ENCODE peak calls at places on chromosomes 5 and 9, in six cellular contexts. U, C, H, B, R and A are unnamed samples.
A peak's percentile ranks its signal among the peaks of the same experiment; 100 is the strongest.

GRCh38 chr5:146340260-146341081 is 1.8 kb downstream of the POU4F3 start:
- DNase-seq in B (peak; percentile 54), C (peak; percentile 55), H (peak; percentile 36), R (no peak), U (no peak), A (no peak)

GRCh38 chr5:38154615-38155204 is 103.6 kb upstream of the EGFLAM start:
- DNase-seq in U (no peak), H (no peak), R (no peak), C (no peak), B (no peak), A (no peak)

GRCh38 chr5:160291467-160291866 is 20.9 kb downstream of the CCNJL start:
- DNase-seq in C (no peak), H (no peak), R (no peak), U (no peak), B (no peak), A (no peak)

GRCh38 chr9:112271466-112272098 is 61.8 kb downstream of the PTBP3 start:
- DNase-seq in H (no peak), R (no peak), B (no peak), C (no peak), U (no peak), A (no peak)

GRCh38 chr5:961711-962240 is 46.8 kb upstream of the NKD2 start:
- DNase-seq in C (no peak), H (peak; percentile 19), R (no peak), B (no peak), U (no peak), A (no peak)

GRCh38 chr9:133935328-133936040 is 56.6 kb downstream of the VAV2 start:
- DNase-seq in C (peak; percentile 77), H (peak; percentile 82), R (no peak), U (peak; percentile 50), B (peak; percentile 79), A (no peak)

GRCh38 chr5:66894480-66895240 is 298.5 kb downstream of the MAST4 start:
- DNase-seq in U (no peak), C (no peak), B (no peak), H (no peak), R (no peak), A (no peak)

GRCh38 chr5:1008451-1009358 is at the start of gene NKD2:
- DNase-seq in B (peak; percentile 10), U (peak; percentile 10), H (peak; percentile 42), C (peak; percentile 15), R (no peak), A (no peak)

GRCh38 chr5:138212828-138213160 is 329 bp downstream of the CDC23 start:
- DNase-seq in H (no peak), C (no peak), U (peak; percentile 11), R (no peak), B (no peak), A (no peak)

GRCh38 chr5:133052317-133053175 is 733 bp downstream of the HSPA4 start:
- DNase-seq in B (peak; percentile 65), H (peak; percentile 86), C (peak; percentile 49), R (peak; percentile 19), U (peak; percentile 80), A (peak; percentile 5)

GRCh38 chr5:39648539-39649200 is 223.9 kb upstream of the DAB2 start:
- DNase-seq in C (no peak), H (no peak), B (peak; percentile 20), U (peak; percentile 20), R (no peak), A (no peak)

GRCh38 chr9:1994180-1994579 is 21.0 kb upstream of the SMARCA2 start:
- DNase-seq in C (no peak), U (no peak), B (no peak), H (no peak), R (no peak), A (no peak)

GRCh38 chr5:32551865-32552264 is 33.5 kb upstream of the SUB1 start:
- DNase-seq in U (no peak), C (no peak), R (no peak), B (no peak), H (no peak), A (no peak)

GRCh38 chr9:92609142-92609500 is 60.8 kb downstream of the IPPK start:
- DNase-seq in R (no peak), C (no peak), B (no peak), H (no peak), U (no peak), A (no peak)

GRCh38 chr5:6642655-6643054 is 9.4 kb downstream of the SRD5A1 start:
- DNase-seq in H (no peak), U (no peak), C (no peak), B (no peak), R (no peak), A (no peak)

GRCh38 chr5:168883253-168883880 is 304.2 kb upstream of the PANK3 start:
- DNase-seq in B (no peak), C (no peak), U (no peak), R (no peak), H (no peak), A (no peak)

GRCh38 chr9:29203216-29203930 is 1630.1 kb upstream of the C9orf72 start:
- DNase-seq in C (no peak), H (no peak), U (no peak), R (no peak), B (no peak), A (no peak)

GRCh38 chr5:132497488-132497997 is 7.0 kb upstream of the IRF1 start:
- DNase-seq in B (peak; percentile 90), H (peak; percentile 77), C (peak; percentile 81), U (peak; percentile 55), R (no peak), A (no peak)

GRCh38 chr5:82275267-82275664 is 2.9 kb downstream of the RPS23 start:
- DNase-seq in B (no peak), U (no peak), C (no peak), H (no peak), R (no peak), A (no peak)

GRCh38 chr5:77620404-77620803 is 18.1 kb downstream of the OTP start:
- DNase-seq in U (no peak), R (no peak), C (no peak), H (no peak), B (no peak), A (no peak)

GRCh38 chr9:108209132-108209700 is 646.6 kb downstream of the ACTL7B start:
- DNase-seq in R (no peak), B (no peak), C (no peak), H (no peak), U (peak; percentile 86), A (no peak)

GRCh38 chr5:124599048-124599973 is 147.1 kb downstream of the ZNF608 start:
- DNase-seq in R (peak; percentile 31), H (peak; percentile 30), U (peak; percentile 13), C (peak; percentile 14), B (peak; percentile 98), A (no peak)

GRCh38 chr5:119275146-119275872 is 80.5 kb upstream of the TNFAIP8 start:
- DNase-seq in U (no peak), R (no peak), B (no peak), H (no peak), C (no peak), A (no peak)

GRCh38 chr5:164277720-164278119 is 772.3 kb downstream of the MAT2B start:
- DNase-seq in R (no peak), C (no peak), U (no peak), H (no peak), B (no peak), A (no peak)

GRCh38 chr5:18761801-18762200 is 1127.5 kb downstream of the TAF11L14 start:
- DNase-seq in B (no peak), U (no peak), C (no peak), R (no peak), H (no peak), A (no peak)

GRCh38 chr5:61167382-61167781 is 5.1 kb upstream of the SMIM15 start:
- DNase-seq in R (no peak), C (no peak), U (peak; percentile 28), B (peak; percentile 55), H (no peak), A (no peak)

GRCh38 chr5:172172912-172173591 is 15.0 kb downstream of the STK10 start:
- DNase-seq in B (no peak), U (no peak), H (no peak), R (no peak), C (no peak), A (no peak)
- H3K4me3 ChIP-seq in B (no peak overlapping the region), U (no peak overlapping the region), H (no peak overlapping the region), R (no peak overlapping the region), C (no peak overlapping the region), A (no peak overlapping the region)

DNA sequence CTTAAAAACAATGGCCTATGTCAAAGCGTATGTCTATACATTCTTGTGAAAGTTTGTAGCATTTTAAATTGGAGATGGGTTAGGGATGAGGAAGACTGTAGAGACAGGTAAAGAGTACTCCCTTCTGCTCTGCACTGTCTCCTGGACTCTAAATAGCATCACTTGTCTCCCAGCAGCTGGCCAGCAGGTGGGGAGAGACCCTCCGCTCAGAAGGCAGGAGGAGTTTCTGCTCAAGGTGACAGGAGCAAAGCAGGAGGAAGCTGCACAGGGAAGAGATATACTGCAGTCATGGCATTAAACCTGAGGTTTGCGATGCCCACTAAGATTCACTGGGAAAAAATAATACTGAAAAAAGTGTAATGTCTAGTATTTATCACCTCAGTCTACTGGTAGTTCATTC is 10.7 kb upstream of the ASTN2 start:
- DNase-seq in C (no peak), U (no peak), R (no peak), B (no peak), H (no peak), A (no peak)
- H3K27me3 ChIP-seq in C (peaks cover 31% of the 10 kb centered on the region), U (peaks cover 26% of the 10 kb centered on the region), R (peaks cover 13% of the 10 kb centered on the region), B (no peaks in the 10 kb centered on the region), H (no peaks in the 10 kb centered on the region), A (no peaks in the 10 kb centered on the region)

GRCh38 chr9:127937046-127937382 is 640 bp downstream of the DPM2 start:
- DNase-seq in C (no peak), B (no peak), H (no peak), R (no peak), U (no peak), A (no peak)

GRCh38 chr9:127935765-127936221 is 1.9 kb downstream of the DPM2 start:
- DNase-seq in C (no peak), B (no peak), H (no peak), R (no peak), U (no peak), A (no peak)

GRCh38 chr9:127938298-127938690 is 640 bp upstream of the DPM2 start:
- DNase-seq in B (no peak), R (no peak), H (peak; percentile 30), C (no peak), U (no peak), A (no peak)

GRCh38 chr9:127936347-127936852 is 1.3 kb downstream of the DPM2 start:
- DNase-seq in R (no peak), B (no peak), C (no peak), H (no peak), U (no peak), A (no peak)

GRCh38 chr9:127937383-127938297 is at the start of gene DPM2:
- DNase-seq in R (peak; percentile 63), H (peak; percentile 88), C (peak; percentile 84), B (peak; percentile 84), U (peak; percentile 88), A (no peak)
- TF ChIP-seq POLR2A in R (peak; percentile 73), H (peak; percentile 53), C (no peak), B (peak; percentile 89), U (peak; percentile 72), A (peak; percentile 69)

DNA sequence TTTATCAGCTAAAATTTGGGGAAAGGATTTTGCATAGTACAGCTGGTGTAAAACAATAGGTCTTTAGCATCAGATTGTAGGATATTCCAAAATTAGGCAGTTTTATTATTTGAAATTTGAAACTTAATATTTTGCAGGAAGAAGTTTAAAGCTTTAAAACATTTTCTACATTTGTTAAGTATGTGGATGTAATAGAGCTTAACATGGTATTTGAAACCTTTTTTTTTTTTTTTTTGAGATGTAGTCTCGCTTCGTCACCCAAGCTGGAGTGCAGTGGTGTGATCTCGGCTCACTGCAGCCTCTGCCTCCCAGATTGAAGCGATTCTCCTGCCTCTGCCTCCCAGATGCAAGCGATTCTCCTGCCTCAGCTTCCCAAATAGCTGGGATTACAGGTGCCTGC is 2.9 kb downstream of the DENND4C start:
- DNase-seq in B (no peak), R (no peak), C (no peak), U (no peak), H (no peak), A (no peak)
- H3K4me3 ChIP-seq in B (no peak overlapping the region), R (peak overlapping the region; percentile 98), C (no peak overlapping the region), U (peak overlapping the region; percentile 66), H (no peak overlapping the region), A (peak overlapping the region; percentile 98)